ENCODE peak calls at places on chromosomes 11 and 22, in nine cellular contexts. Q is left ventricle myocardium inferior, J is gastrocnemius medialis, G is endodermal cell, N is fibroblast of lung, I is psoas muscle, U is heart left ventricle, Y is BE2C, R is cardiac muscle cell. Z is an unnamed sample.

GRCh38 chr22:39068033-39068785 is 8.9 kb upstream of the APOBEC3G start:
- DNase-seq in I (no peak), U (no peak), R (no peak), N (no peak), G (no peak), Y (no peak), Q (no peak), J (no peak), Z (no peak)

GRCh38 chr11:93908689-93909088 is 58.3 kb upstream of the VSTM5 start:
- DNase-seq in R (peak; percentile 82), J (no peak), Q (no peak), N (peak; percentile 70), G (no peak), Y (no peak), I (no peak), U (no peak), Z (no peak)

GRCh38 chr22:31857247-31857646 is 87.1 kb upstream of the YWHAH start:
- DNase-seq in U (no peak), N (no peak), Q (no peak), I (no peak), J (no peak), R (no peak), G (peak; percentile 95), Y (peak; percentile 21), Z (no peak)

GRCh38 chr22:35538801-35539321 is 1.8 kb upstream of the RASD2 start:
- DNase-seq in G (peak; percentile 85), I (no peak), J (no peak), N (no peak), U (no peak), R (peak; percentile 26), Q (no peak), Y (peak; percentile 54), Z (no peak)

GRCh38 chr11:74371269-74372039 is 26.8 kb downstream of the PGM2L1 start:
- DNase-seq in R (peak; percentile 21), J (no peak), Y (no peak), I (no peak), G (no peak), U (no peak), N (peak; percentile 38), Q (no peak), Z (no peak)

GRCh38 chr11:28338371-28338770 is 230.2 kb downstream of the METTL15 start:
- DNase-seq in G (no peak), J (no peak), U (no peak), R (no peak), Y (no peak), I (no peak), Q (no peak), N (no peak), Z (no peak)

GRCh38 chr11:6205366-6205765 is at the start of gene C11orf42:
- DNase-seq in G (no peak), R (no peak), Y (no peak), Q (no peak), N (no peak), I (no peak), U (no peak), J (no peak), Z (no peak)

GRCh38 chr22:45757068-45757467 is 85.4 kb downstream of the ATXN10 start:
- DNase-seq in G (peak; percentile 80), Q (peak; percentile 38), U (no peak), R (peak; percentile 65), J (no peak), Y (no peak), N (peak; percentile 59), I (no peak), Z (no peak)

GRCh38 chr22:41301085-41302015 is at the start of gene ZC3H7B:
- DNase-seq in R (peak; percentile 82), Y (peak; percentile 90), N (peak; percentile 80), Q (peak; percentile 82), U (peak; percentile 92), G (peak; percentile 93), I (peak; percentile 90), J (peak; percentile 61), Z (peak; percentile 91)

GRCh38 chr11:128825050-128825806 is 41.9 kb downstream of the KCNJ1 start:
- DNase-seq in N (no peak), J (no peak), Q (no peak), G (no peak), I (no peak), R (peak; percentile 25), Y (no peak), U (no peak), Z (no peak)

GRCh38 chr11:7590529-7590928 is 76.7 kb downstream of the PPFIBP2 start:
- DNase-seq in N (no peak), Y (no peak), R (no peak), G (no peak), Q (no peak), I (no peak), U (no peak), J (no peak), Z (no peak)

GRCh38 chr11:129247129-129247528 is 55.0 kb upstream of the ARHGAP32 start:
- DNase-seq in U (no peak), Q (no peak), N (no peak), G (no peak), I (no peak), R (no peak), Y (no peak), J (no peak), Z (no peak)

GRCh38 chr11:20477418-20478090 is 90.0 kb downstream of the PRMT3 start:
- DNase-seq in N (no peak), U (no peak), Y (no peak), Q (no peak), R (no peak), I (no peak), J (no peak), G (no peak), Z (no peak)

GRCh38 chr11:128334311-128335044 is 252.9 kb downstream of the ETS1 start:
- DNase-seq in J (no peak), Y (no peak), U (peak; percentile 75), N (no peak), R (peak; percentile 54), Q (peak; percentile 53), G (no peak), I (no peak), Z (no peak)

GRCh38 chr22:30318773-30319419 is 7.8 kb downstream of the TBC1D10A start:
- DNase-seq in J (no peak), Y (no peak), N (no peak), I (no peak), R (no peak), G (peak; percentile 53), U (no peak), Q (peak; percentile 11), Z (no peak)

GRCh38 chr11:124760806-124761205 is 1.3 kb downstream of the ESAM start:
- DNase-seq in N (no peak), R (no peak), Y (no peak), I (no peak), Q (no peak), U (no peak), G (peak; percentile 44), J (no peak), Z (no peak)
- H3K4me3 ChIP-seq in N (no peak overlapping the region), R (no peak overlapping the region), Y (no peak overlapping the region), I (peak overlapping the region; percentile 74), Q (peak overlapping the region; percentile 82), U (peak overlapping the region; percentile 87), G (no peak overlapping the region), J (peak overlapping the region; percentile 66), Z (peak overlapping the region; percentile 78)

DNA sequence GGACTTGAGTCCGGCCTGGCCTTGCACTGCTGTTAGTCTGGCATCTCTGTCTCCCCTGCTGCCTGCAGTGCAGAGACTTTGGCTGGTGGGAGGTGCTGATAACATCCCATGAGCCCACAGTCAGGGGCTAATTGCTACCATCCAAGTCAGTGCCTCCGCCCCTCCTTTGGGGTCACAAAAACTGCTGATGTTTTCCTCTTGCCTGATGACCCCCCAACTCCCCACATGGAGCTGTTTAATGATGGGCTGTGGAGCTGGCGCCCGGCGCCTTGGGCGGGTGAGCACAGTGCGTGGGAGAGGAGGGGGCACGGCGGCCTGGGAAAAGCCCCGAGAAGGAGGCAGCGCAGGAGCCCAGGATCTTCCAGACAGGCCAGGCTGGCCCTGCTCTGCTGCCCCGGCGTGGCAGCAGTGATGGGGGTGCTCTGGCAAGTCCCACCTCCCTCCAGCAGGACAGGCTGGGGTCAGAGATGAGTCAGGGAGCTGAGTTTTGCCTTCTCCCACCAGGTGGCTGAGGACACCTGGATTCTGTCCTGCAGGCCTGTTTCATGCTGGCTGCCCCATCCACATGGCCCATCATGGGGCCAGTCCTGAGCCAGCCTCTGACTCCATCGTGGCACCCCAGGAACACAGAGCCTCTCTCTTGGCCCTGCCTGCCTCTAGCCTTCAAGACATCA is 43.8 kb downstream of the NECTIN1 start:
- DNase-seq in G (no peak), R (no peak), Q (no peak), I (no peak), U (no peak), N (no peak), Y (peak; percentile 68), J (no peak), Z (no peak)
- TF ChIP-seq CTCF in G (peak; percentile 31), R (no peak), Q (no peak), I (no peak), U (no peak), N (no peak), Y (no peak), J (no peak), Z (no peak)

GRCh38 chr11:57153448-57153847 is 28.3 kb upstream of the LRRC55 start:
- DNase-seq in Q (no peak), G (no peak), J (no peak), N (no peak), U (no peak), R (no peak), I (no peak), Y (no peak), Z (no peak)
- H3K27me3 ChIP-seq in Q (peaks cover 10% of the 10 kb centered on the region), G (no peaks in the 10 kb centered on the region), J (no peaks in the 10 kb centered on the region), N (no peaks in the 10 kb centered on the region), U (no peaks in the 10 kb centered on the region), R (no peaks in the 10 kb centered on the region), I (peaks cover 1% of the 10 kb centered on the region), Y (no peaks in the 10 kb centered on the region), Z (peaks cover 3% of the 10 kb centered on the region)

GRCh38 chr11:57680552-57680874 is 12.6 kb downstream of the ZDHHC5 start:
- DNase-seq in G (no peak), Y (no peak), Q (no peak), I (no peak), N (no peak), U (no peak), J (no peak), R (peak; percentile 38), Z (no peak)

GRCh38 chr11:57675176-57675941 is 7.4 kb downstream of the ZDHHC5 start:
- DNase-seq in Y (no peak), Q (no peak), I (no peak), J (no peak), U (no peak), R (no peak), G (no peak), N (no peak), Z (no peak)

GRCh38 chr11:57681168-57681567 is 13.3 kb downstream of the ZDHHC5 start:
- DNase-seq in N (no peak), G (no peak), U (no peak), I (no peak), R (no peak), Q (no peak), J (no peak), Y (no peak), Z (no peak)

GRCh38 chr11:57674251-57674650 is 6.3 kb downstream of the ZDHHC5 start:
- DNase-seq in I (no peak), G (no peak), J (no peak), Y (no peak), R (no peak), Q (no peak), N (no peak), U (no peak), Z (no peak)

DNA sequence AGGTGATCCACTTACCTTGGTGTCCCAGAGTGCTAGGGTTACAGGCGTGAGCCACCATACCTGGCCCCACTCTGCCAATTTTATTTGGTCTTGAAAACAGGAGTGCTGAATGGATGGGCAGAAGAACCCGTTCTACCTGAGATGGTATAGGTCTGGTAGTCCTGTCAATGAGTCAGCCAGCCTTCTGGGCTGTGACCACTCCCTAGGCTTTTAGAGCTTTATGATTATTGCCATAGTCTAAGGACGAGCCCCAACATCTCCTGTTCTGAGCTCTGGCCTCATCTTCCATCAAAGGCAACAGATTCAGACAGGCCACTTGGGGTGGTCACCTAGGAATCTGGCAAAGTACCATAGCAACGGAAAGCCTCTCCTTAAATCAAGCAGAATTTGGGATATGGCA is 11.5 kb downstream of the ZDHHC5 start:
- DNase-seq in Q (no peak), N (no peak), U (no peak), R (no peak), J (no peak), I (no peak), Y (no peak), G (no peak), Z (no peak)
- H3K4me3 ChIP-seq in Q (no peak overlapping the region), N (no peak overlapping the region), U (no peak overlapping the region), R (no peak overlapping the region), J (no peak overlapping the region), I (no peak overlapping the region), Y (no peak overlapping the region), G (no peak overlapping the region), Z (no peak overlapping the region)

Z was measured in GM06990.